ENCODE peak calls at places on chromosomes 1 and 21, in six cellular contexts. U is suprapubic skin, N is H1, L is sigmoid colon, Z is transverse colon, V is stomach. A is an unnamed sample. For H3K36me3, the result is how much of the 10 kb centered on the place peaks cover.

GRCh38 chr1:154851392-154852177 is 18.5 kb downstream of the KCNN3 start:
- DNase-seq in N (no peak), V (no peak), Z (no peak), L (peak), U (no peak), A (no peak)

GRCh38 chr1:11927866-11928592 is 1.8 kb upstream of the KIAA2013 start:
- DNase-seq in V (no peak), Z (no peak), U (no peak), L (no peak), N (no peak), A (no peak)

GRCh38 chr1:221667504-221667903 is 74.4 kb downstream of the DUSP10 start:
- DNase-seq in V (no peak), U (no peak), Z (no peak), L (no peak), N (no peak), A (no peak)

GRCh38 chr1:69511426-69512192 is 56.1 kb upstream of the LRRC7 start:
- DNase-seq in U (no peak), N (no peak), V (no peak), Z (no peak), L (no peak), A (no peak)

GRCh38 chr1:225911207-225912130 is 12.6 kb downstream of the PYCR2 start:
- DNase-seq in V (peak), Z (peak), L (peak), U (no peak), N (no peak), A (peak)

GRCh38 chr1:25182629-25183028 is 49.7 kb downstream of the SYF2 start:
- DNase-seq in V (peak), L (no peak), Z (no peak), N (no peak), U (peak), A (no peak)

GRCh38 chr1:53275566-53275965 is 37.2 kb upstream of the MAGOH start:
- DNase-seq in N (no peak), V (no peak), Z (no peak), L (peak), U (no peak), A (no peak)

GRCh38 chr1:172417552-172417951 is 2.9 kb upstream of the C1orf105 start:
- DNase-seq in N (no peak), U (no peak), Z (no peak), L (no peak), V (no peak), A (no peak)

GRCh38 chr21:25956993-25957714 is 213.4 kb downstream of the APP start:
- DNase-seq in U (no peak), Z (no peak), N (no peak), V (no peak), L (no peak), A (no peak)

GRCh38 chr1:54112969-54113368 is 39.8 kb downstream of the CDCP2 start:
- DNase-seq in Z (no peak), V (no peak), N (no peak), U (peak), L (no peak), A (no peak)

GRCh38 chr1:56758135-56758534 is 61.1 kb downstream of the FYB2 start:
- DNase-seq in V (peak), U (no peak), Z (peak), L (no peak), N (peak), A (peak)

GRCh38 chr1:204446413-204447111 is 34.9 kb upstream of the PPP1R15B start:
- DNase-seq in N (peak), L (peak), V (peak), Z (peak), U (no peak), A (peak)

GRCh38 chr1:3023994-3024393 is 2.7 kb downstream of the ACTRT2 start:
- DNase-seq in U (no peak), L (peak), N (no peak), Z (no peak), V (no peak), A (no peak)

GRCh38 chr1:66532798-66533783 is 862 bp upstream of the SGIP1 start:
- DNase-seq in U (no peak), L (peak), Z (no peak), V (no peak), N (no peak), A (no peak)

GRCh38 chr1:15381805-15382204 is 27.9 kb upstream of the EFHD2 start:
- DNase-seq in L (no peak), V (no peak), N (no peak), Z (no peak), U (no peak), A (no peak)

GRCh38 chr1:241306125-241306790 is 50.7 kb downstream of the RGS7 start:
- DNase-seq in L (no peak), V (no peak), Z (no peak), N (no peak), U (no peak), A (no peak)

GRCh38 chr1:157113631-157114030 is 14.0 kb upstream of the ETV3L start:
- DNase-seq in U (peak), V (no peak), L (no peak), N (no peak), Z (no peak), A (no peak)

GRCh38 chr1:192936313-192937018 is 122.7 kb downstream of the UCHL5 start:
- DNase-seq in L (no peak), V (no peak), N (no peak), U (no peak), Z (no peak), A (no peak)

GRCh38 chr1:21368514-21369289 is 71.2 kb upstream of the NBPF3 start:
- DNase-seq in U (peak), N (peak), Z (peak), L (peak), V (peak), A (peak)

GRCh38 chr1:12595839-12596821 is 21.9 kb downstream of the DHRS3 start:
- DNase-seq in Z (peak), U (peak), L (peak), V (peak), N (no peak), A (peak)

GRCh38 chr1:5129746-5130355 is 475.4 kb downstream of the AJAP1 start:
- DNase-seq in L (no peak), N (no peak), U (no peak), V (no peak), Z (no peak), A (no peak)

GRCh38 chr1:157969693-157970485 is 23.6 kb upstream of the KIRREL1 start:
- DNase-seq in N (no peak), V (no peak), Z (peak), U (no peak), L (peak), A (no peak)

GRCh38 chr1:212341090-212341489 is 55.9 kb downstream of the PPP2R5A start:
- DNase-seq in N (no peak), Z (no peak), L (no peak), U (no peak), V (no peak), A (no peak)

DNA sequence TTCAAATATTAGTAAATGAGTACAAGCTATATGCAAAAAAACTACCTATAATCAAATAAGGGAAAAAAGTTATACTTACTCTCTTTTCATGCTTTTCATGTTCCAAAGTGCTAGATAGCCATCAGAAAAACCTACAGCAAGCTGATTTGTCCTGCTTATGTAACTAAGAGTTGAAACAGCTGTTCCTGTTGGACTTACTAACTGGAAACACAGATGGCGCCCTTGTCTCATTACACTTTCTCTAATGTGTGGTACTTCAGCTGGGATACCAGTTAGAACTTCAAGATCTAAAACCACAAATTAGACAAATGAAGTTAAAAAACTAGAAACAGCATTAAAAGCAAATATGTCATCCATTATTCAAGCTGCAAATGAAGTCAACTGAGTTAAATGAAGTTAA is 24.3 kb downstream of the AHCTF1 start:
- DNase-seq in V (no peak), N (no peak), L (no peak), U (no peak), Z (peak), A (peak)
- H3K36me3 ChIP-seq in V (half or more), N (under half), L (under half), U (half or more), Z (half or more), A (under half)

GRCh38 chr1:40386796-40387195 is 13.3 kb downstream of the SMAP2 start:
- DNase-seq in L (no peak), U (no peak), Z (no peak), N (no peak), V (no peak), A (no peak)

GRCh38 chr1:40384887-40385286 is 11.4 kb downstream of the SMAP2 start:
- DNase-seq in L (no peak), U (no peak), N (no peak), V (no peak), Z (no peak), A (no peak)

GRCh38 chr1:40384413-40384762 is 10.9 kb downstream of the SMAP2 start:
- DNase-seq in V (peak), N (no peak), L (no peak), U (no peak), Z (no peak), A (no peak)

GRCh38 chr1:40386311-40386778 is 12.8 kb downstream of the SMAP2 start:
- DNase-seq in V (no peak), N (no peak), U (no peak), L (no peak), Z (no peak), A (no peak)

DNA sequence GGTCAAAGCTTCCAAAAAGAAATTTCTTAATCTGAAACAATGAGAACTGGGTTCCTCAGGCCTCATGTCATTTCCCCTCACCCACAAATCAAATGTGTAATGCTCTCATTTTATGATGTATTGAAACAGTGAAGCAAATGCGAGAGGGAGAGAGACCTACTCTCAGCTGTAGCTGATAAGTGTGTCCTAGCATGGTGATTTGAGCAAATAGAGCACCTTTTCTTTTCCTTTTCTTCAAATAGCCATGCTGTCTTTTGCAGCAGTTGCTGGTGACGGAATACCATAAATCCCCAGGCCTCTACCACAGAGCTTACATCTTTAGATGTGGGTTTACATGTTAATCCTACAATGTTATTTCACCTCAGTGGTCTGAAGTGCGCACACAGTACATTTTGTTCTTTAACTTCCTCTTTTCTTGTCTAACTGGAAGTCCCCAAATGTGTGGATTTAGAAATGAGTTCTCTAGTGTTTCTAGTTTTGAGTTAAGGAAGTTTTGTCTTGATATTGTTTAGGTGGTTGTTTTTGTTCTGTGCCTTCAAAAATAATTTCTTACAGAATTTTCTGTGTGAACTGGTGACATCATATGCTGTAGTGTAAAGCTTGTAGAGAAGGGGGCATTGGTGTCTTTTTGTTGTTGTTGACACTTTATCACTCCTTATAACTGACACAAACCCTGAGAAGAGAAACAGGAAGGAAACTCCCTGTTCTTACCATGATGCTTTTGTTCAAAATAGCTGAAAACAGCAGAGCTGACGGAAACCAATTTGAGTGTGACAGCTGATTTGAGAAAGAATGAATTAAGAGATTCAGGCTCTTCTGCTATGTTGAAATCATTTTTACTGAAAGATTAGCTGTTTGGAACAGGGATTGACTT is 12.1 kb downstream of the SMAP2 start:
- DNase-seq in N (no peak), Z (peak), U (no peak), L (no peak), V (no peak), A (no peak)
- TF ChIP-seq POLR2AphosphoS5 in N (no peak), Z (peak), U (no peak), L (no peak), V (peak), A (peak)

GRCh38 chr1:185864331-185864730 is 130.1 kb downstream of the HMCN1 start:
- DNase-seq in Z (peak), V (no peak), U (no peak), N (no peak), L (no peak), A (no peak)

GRCh38 chr1:185874246-185874645 is 140.1 kb downstream of the HMCN1 start:
- DNase-seq in N (no peak), Z (no peak), V (no peak), L (no peak), U (no peak), A (no peak)

GRCh38 chr1:185871627-185872150 is 137.5 kb downstream of the HMCN1 start:
- DNase-seq in Z (no peak), U (no peak), N (no peak), L (no peak), V (no peak), A (no peak)

GRCh38 chr1:185864889-185865288 is 130.7 kb downstream of the HMCN1 start:
- DNase-seq in N (no peak), U (no peak), L (no peak), Z (no peak), V (no peak), A (no peak)

DNA sequence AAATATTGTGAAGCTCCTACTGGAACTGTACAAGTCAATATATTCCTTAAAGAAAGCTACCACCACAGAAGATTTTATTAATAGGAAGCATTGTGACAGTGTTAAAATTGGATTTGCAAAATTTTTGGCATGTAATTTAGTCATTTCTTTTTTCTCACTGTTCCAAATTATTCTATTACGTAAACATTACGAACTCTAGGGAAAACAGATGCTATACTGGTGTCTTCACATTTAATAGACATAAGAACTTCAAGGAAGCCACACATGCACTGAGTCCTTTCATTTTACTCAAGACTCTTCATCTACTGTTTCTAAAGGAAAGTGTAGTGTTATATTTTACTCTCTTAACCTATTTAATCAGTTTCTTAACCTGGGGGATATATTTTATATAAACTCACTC is 135.4 kb downstream of the HMCN1 start:
- DNase-seq in V (no peak), N (no peak), U (no peak), Z (no peak), L (no peak), A (no peak)
- H3K36me3 ChIP-seq in V (under half), N (under half), U (under half), Z (under half), L (under half), A (under half)

GRCh38 chr1:9242338-9242969 is 7.9 kb downstream of the H6PD start:
- DNase-seq in L (peak), V (peak), N (no peak), Z (peak), U (peak), A (peak)
- TF ChIP-seq POLR2AphosphoS5 in L (no peak), V (peak), N (no peak), Z (no peak), U (no peak), A (peak)

DNA sequence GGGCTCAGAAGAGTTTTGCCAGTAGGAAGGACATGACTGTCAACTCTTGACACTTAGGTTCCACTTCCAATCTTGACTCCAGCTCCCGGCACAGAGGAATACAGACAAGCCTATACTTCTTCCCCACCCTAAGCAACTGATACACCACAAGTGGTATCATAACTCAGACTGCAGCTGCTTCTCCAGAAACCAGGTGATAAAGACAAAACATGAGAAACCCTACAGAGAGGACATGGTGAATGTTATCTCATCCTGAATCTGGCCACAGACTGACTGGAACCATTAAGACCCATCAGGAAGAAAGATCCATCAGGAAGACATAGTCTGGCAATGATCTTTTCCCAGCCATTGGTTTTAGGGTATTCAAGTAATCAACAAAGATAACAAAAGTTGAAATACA is 13.8 kb downstream of the PAXBP1 start:
- DNase-seq in V (no peak), L (no peak), U (no peak), Z (no peak), N (no peak), A (no peak)
- H3K36me3 ChIP-seq in V (half or more), L (under half), U (half or more), Z (half or more), N (under half), A (under half)

A was measured in prostate gland.